ENCODE peak calls at places on chromosomes 5 and 9, in nine cellular contexts. B, O, P, W, M, A, V, I and X are unnamed samples.

GRCh38 chr5:3122985-3123762 is 371.7 kb upstream of the IRX2 start:
- DNase-seq in I (no peak), A (no peak), B (no peak), W (no peak), P (no peak), M (no peak), O (no peak), V (no peak), X (no peak)

GRCh38 chr5:175854231-175855040 is 16.9 kb upstream of the CPLX2 start:
- DNase-seq in W (no peak), A (no peak), P (no peak), V (no peak), B (no peak), O (no peak), M (no peak), I (peak; percentile 88), X (no peak)

GRCh38 chr5:16090270-16090669 is 89.3 kb downstream of the MARCHF11 start:
- DNase-seq in I (no peak), P (no peak), O (no peak), A (no peak), B (no peak), V (no peak), M (no peak), W (no peak), X (no peak)

GRCh38 chr5:145445027-145445426 is 390.1 kb downstream of the PRELID2 start:
- DNase-seq in P (no peak), O (no peak), W (no peak), M (no peak), A (no peak), I (no peak), V (no peak), B (no peak), X (no peak)

GRCh38 chr9:129237804-129238203 is 59.7 kb upstream of the IER5L start:
- DNase-seq in O (no peak), V (no peak), M (no peak), A (no peak), I (no peak), P (no peak), W (no peak), B (no peak), X (no peak)

GRCh38 chr5:2522372-2522771 is 229.1 kb downstream of the IRX2 start:
- DNase-seq in W (no peak), M (no peak), P (no peak), O (no peak), I (no peak), A (no peak), B (no peak), V (no peak), X (no peak)

GRCh38 chr9:127154003-127154389 is 31.6 kb upstream of the ANGPTL2 start:
- DNase-seq in M (peak; percentile 12), P (no peak), B (no peak), V (no peak), W (peak; percentile 30), I (peak; percentile 30), O (no peak), A (no peak), X (no peak)

GRCh38 chr5:543755-544674 is 19.8 kb upstream of the SLC9A3 start:
- DNase-seq in B (peak; percentile 73), V (no peak), M (peak; percentile 77), P (peak; percentile 92), A (no peak), O (no peak), I (no peak), W (no peak), X (no peak)

GRCh38 chr9:20538956-20539355 is 83.3 kb downstream of the MLLT3 start:
- DNase-seq in V (no peak), O (no peak), I (no peak), P (no peak), W (no peak), M (no peak), B (no peak), A (peak; percentile 53), X (no peak)

GRCh38 chr5:7852542-7852941 is 1.6 kb upstream of the CFAP90 start:
- DNase-seq in P (no peak), W (no peak), M (no peak), O (no peak), A (no peak), I (no peak), V (no peak), B (no peak), X (no peak)

GRCh38 chr5:73764586-73764985 is 138.6 kb downstream of the ARHGEF28 start:
- DNase-seq in W (no peak), V (no peak), B (no peak), M (no peak), I (no peak), O (no peak), P (no peak), A (peak; percentile 70), X (no peak)

GRCh38 chr5:168813179-168813968 is 234.2 kb upstream of the PANK3 start:
- DNase-seq in O (no peak), P (no peak), W (no peak), V (no peak), M (no peak), A (no peak), I (no peak), B (no peak), X (no peak)

GRCh38 chr9:109317311-109317978 is 3.4 kb downstream of the EPB41L4B start:
- DNase-seq in P (no peak), V (no peak), B (no peak), M (peak; percentile 63), A (no peak), O (no peak), I (no peak), W (no peak), X (no peak)

GRCh38 chr5:14472986-14473567 is 108.5 kb upstream of the OTULINL start:
- DNase-seq in W (no peak), B (no peak), M (no peak), V (no peak), P (no peak), I (no peak), A (no peak), O (no peak), X (no peak)

GRCh38 chr5:133189881-133190280 is 138.1 kb downstream of the HSPA4 start:
- DNase-seq in A (no peak), I (no peak), P (peak; percentile 7), V (no peak), O (no peak), W (no peak), M (no peak), B (no peak), X (no peak)

GRCh38 chr5:34577267-34577666 is 78.9 kb upstream of the RAI14 start:
- DNase-seq in O (no peak), M (no peak), W (no peak), A (no peak), B (no peak), P (no peak), I (no peak), V (no peak), X (no peak)

GRCh38 chr9:120868676-120869359 is 8.2 kb downstream of the PHF19 start:
- DNase-seq in I (peak; percentile 99), A (peak; percentile 94), V (peak; percentile 93), M (peak; percentile 99), P (peak; percentile 99), W (peak; percentile 98), O (peak; percentile 90), B (peak; percentile 98), X (peak; percentile 92)
- TF ChIP-seq CTCF in I (peak; percentile 31), A (peak; percentile 52), V (peak; percentile 42), M (no peak), P (peak; percentile 60), W (peak; percentile 68), O (peak; percentile 42), B (peak; percentile 44), X (no peak)

DNA sequence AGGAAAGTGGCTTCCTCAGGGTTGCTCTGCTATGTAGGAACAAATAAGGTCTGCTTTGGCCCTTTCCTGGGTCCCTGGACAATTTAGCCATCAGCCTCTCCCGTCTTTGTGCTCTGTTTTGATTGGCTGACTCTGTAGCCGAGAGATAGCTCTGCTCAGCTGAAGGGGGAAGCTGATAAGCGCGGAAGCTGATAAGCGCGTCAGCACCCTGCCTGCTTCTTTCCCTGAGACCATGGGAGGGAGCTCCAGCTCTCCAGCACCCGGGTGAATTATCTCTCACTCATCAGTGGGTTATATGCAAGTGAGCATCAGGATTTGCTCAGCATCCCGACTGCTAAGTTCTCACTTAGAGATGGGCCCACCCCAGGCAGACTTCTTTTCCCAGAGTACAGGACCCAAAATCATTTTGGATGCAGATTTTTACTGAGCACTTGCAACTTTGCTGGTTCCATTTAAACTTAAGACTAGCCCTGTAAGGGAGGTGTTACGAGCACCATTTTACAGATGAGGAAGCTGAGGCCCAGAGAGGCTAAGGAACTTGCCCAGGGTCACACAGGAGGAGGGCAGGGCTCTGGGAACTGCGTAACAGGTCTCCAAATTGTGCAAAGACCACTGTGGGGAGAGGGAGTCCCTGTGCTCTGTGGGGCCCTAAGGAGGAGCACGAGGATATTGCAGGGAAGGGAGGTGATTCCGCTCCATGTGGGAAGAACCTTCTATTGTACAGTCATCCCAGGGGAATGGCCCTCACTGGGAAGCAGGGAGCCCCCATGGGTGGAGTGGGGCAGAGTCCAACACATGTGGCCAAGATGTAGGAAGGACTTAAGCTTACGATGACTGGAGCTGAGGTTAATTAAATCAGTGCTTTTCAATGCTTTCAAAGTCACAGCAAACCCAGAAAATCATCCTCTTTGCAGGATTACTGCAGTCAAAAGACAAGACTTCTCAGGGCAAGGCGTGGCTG is 83.7 kb upstream of the ORM1 start:
- DNase-seq in W (no peak), P (no peak), I (no peak), O (no peak), V (no peak), B (no peak), A (peak; percentile 86), M (no peak), X (no peak)
- TF ChIP-seq CTCF in W (peak; percentile 52), P (no peak), I (no peak), O (no peak), V (no peak), B (no peak), A (peak; percentile 50), M (no peak), X (no peak)

DNA sequence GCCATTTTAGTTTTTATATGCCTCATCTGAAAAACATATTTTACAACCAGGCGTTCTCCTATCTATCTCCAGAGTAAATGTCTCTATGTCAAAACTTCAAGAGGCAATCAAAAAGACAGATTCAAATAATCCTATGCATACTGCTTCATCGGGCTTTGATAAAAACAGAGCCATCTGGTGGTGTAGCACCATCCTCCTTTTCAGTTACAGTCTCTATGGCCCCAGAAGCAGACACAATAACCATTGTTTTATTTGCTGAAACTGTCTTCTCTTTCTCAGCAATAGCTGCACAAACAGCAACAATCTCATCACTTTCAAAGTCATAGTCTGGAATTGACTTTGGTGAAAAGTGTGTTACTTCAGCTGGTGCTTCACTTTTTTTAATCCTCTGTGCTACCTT is 36.3 kb downstream of the PTGER4 start:
- DNase-seq in P (no peak), O (no peak), M (no peak), I (no peak), B (no peak), V (no peak), A (no peak), W (no peak), X (no peak)
- TF ChIP-seq CTCF in P (no peak), O (no peak), M (no peak), I (no peak), B (peak; percentile 8), V (no peak), A (peak; percentile 20), W (no peak), X (no peak)

DNA sequence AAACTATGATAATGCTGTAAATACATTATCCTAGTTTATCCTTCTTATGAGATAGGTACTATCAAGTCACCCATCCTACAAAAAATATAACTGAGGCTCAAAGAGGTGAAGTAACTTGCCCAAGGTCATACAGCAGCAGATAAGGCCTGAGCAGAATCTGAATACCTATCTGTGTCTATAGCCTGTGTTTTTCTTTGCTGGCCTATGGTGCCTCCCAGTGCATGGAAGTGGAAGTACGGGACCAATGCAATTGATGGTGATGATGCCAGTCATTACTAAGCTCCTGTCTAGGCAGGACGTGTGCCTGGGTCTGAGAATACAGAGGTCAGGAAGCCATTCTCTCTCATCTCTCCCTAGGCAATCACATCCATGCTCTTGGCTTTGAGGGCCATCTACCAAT is 67.8 kb downstream of the FAT2 start:
- DNase-seq in M (peak; percentile 32), P (peak; percentile 72), B (peak; percentile 41), W (peak; percentile 69), O (peak; percentile 23), A (peak; percentile 41), I (no peak), V (no peak), X (peak; percentile 56)
- TF ChIP-seq CTCF in M (peak; percentile 37), P (peak; percentile 51), B (peak; percentile 54), W (peak; percentile 94), O (peak; percentile 67), A (peak; percentile 69), I (peak; percentile 30), V (peak; percentile 44), X (peak; percentile 42)